ENCODE peak calls at places on chromosomes 5 and 9, in ten cellular contexts. N is A549, E is GM20000, T is fibroblast of lung, K is AG04449, L is GM10248, A is lung, X is neural crest cell, Q is AG09319, C is fibroblast of the aortic adventitia. U is an unnamed sample.

GRCh38 chr9:89880161-89880560 is 275.3 kb downstream of the GADD45G start:
- DNase-seq in N (no peak), E (no peak), Q (no peak), C (no peak), A (no peak), X (no peak), K (no peak), L (no peak), T (no peak), U (no peak)

GRCh38 chr9:20557890-20558608 is 64.2 kb downstream of the MLLT3 start:
- DNase-seq in L (no peak), N (no peak), K (no peak), E (no peak), X (no peak), C (no peak), A (no peak), Q (no peak), T (no peak), U (no peak)

GRCh38 chr5:142869883-142870282 is 99.7 kb downstream of the ARHGAP26 start:
- DNase-seq in E (no peak), L (no peak), C (no peak), N (no peak), K (no peak), X (no peak), Q (no peak), A (no peak), T (no peak), U (no peak)

GRCh38 chr9:34374905-34375552 is 1.7 kb downstream of the MYORG start:
- DNase-seq in A (no peak), L (no peak), T (no peak), C (no peak), E (no peak), N (peak), Q (no peak), K (no peak), X (no peak), U (no peak)

GRCh38 chr9:110655723-110656641 is 12.6 kb upstream of the MUSK start:
- DNase-seq in E (no peak), T (no peak), L (no peak), X (no peak), N (no peak), K (peak), Q (peak), C (peak), A (peak), U (no peak)

GRCh38 chr9:15475923-15476536 is 34.7 kb downstream of the PSIP1 start:
- DNase-seq in C (no peak), T (no peak), L (no peak), K (no peak), Q (no peak), N (no peak), E (no peak), X (no peak), A (no peak), U (no peak)

GRCh38 chr5:145834554-145834916 is 607 bp downstream of the PRELID2 start:
- DNase-seq in N (no peak), A (no peak), C (no peak), E (no peak), X (no peak), T (peak), K (no peak), L (no peak), Q (no peak), U (no peak)

GRCh38 chr5:3004361-3005080 is 253.0 kb upstream of the IRX2 start:
- DNase-seq in X (no peak), N (no peak), T (no peak), Q (no peak), L (no peak), A (no peak), E (no peak), C (no peak), K (no peak), U (no peak)

GRCh38 chr5:175052351-175052750 is 328.0 kb downstream of the MSX2 start:
- DNase-seq in C (no peak), N (no peak), K (no peak), X (no peak), A (no peak), Q (no peak), T (no peak), E (no peak), L (no peak), U (no peak)

DNA sequence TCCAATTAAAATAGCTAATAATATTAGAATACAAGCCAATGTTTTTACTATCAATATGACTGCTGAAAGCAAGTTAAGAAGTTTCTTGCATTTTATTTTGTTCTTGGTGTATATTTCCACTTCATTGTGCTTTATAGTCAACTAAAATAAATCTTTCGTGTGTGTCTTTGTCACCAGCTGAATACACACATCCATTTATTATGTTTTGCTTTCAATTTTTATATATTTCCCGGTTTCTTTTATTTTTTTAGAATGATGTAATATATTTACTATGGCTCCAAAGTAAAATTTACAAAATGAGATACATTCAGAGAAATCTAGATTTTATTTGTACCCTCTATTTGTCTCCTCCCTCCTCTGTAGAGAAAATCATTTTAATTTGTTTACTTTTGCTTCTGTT is 495.9 kb upstream of the PAPPA start:
- DNase-seq in L (no peak), K (no peak), N (no peak), Q (no peak), E (no peak), X (no peak), C (no peak), T (no peak), A (no peak), U (no peak)
- TF ChIP-seq CTCF in L (no peak), K (no peak), N (no peak), Q (no peak), E (no peak), X (no peak), C (no peak), T (no peak), A (no peak), U (no peak)

GRCh38 chr5:43729846-43730478 is 127.0 kb downstream of the NNT start:
- DNase-seq in K (no peak), L (no peak), A (no peak), T (peak), Q (peak), X (no peak), C (peak), N (peak), E (peak), U (no peak)
- TF ChIP-seq CTCF in K (peak), L (peak), A (no peak), T (peak), Q (peak), X (peak), C (peak), N (peak), E (peak), U (peak)

GRCh38 chr9:122213102-122213588 is 15.6 kb downstream of the LHX6 start:
- DNase-seq in L (no peak), C (no peak), Q (no peak), A (no peak), X (no peak), E (no peak), T (no peak), K (no peak), N (no peak), U (no peak)

GRCh38 chr9:122212473-122213004 is 16.2 kb downstream of the LHX6 start:
- DNase-seq in X (no peak), N (no peak), K (no peak), T (no peak), L (no peak), E (no peak), C (no peak), Q (no peak), A (no peak), U (no peak)

GRCh38 chr9:122206118-122207046 is 22.4 kb downstream of the LHX6 start:
- DNase-seq in N (no peak), Q (peak), A (no peak), T (peak), L (no peak), C (peak), K (peak), X (no peak), E (no peak), U (no peak)

GRCh38 chr9:122205176-122205575 is 23.6 kb downstream of the LHX6 start:
- DNase-seq in C (no peak), Q (no peak), L (no peak), E (no peak), X (no peak), A (no peak), T (no peak), N (no peak), K (no peak), U (no peak)

DNA sequence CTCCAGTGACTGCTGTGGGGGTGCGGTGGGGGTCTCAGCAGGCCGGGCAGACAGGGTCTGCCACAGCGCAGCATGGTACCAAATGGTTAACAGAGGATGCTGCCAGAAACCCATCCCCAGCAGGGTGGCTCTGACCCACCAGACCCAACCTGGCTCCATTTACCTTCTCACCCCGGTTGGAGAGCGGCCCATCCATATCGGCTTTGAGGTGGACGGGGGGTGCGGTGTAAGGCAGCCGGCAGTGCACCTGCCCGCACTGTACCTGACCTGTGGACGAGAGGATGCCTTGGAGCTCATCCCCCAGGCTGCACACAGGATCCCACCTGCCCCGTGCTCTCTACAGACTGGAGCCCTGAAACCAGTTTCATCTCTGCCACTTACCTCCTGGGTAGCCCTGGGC is 19.3 kb downstream of the LHX6 start:
- DNase-seq in X (no peak), C (no peak), Q (no peak), E (no peak), L (no peak), T (no peak), A (no peak), K (no peak), N (no peak), U (no peak)
- TF ChIP-seq CTCF in X (no peak), C (no peak), Q (no peak), E (no peak), L (no peak), T (no peak), A (no peak), K (no peak), N (no peak), U (no peak)

GRCh38 chr9:23117621-23118020 is 671.0 kb downstream of the DMRTA1 start:
- DNase-seq in Q (no peak), C (peak), A (no peak), X (no peak), T (peak), K (peak), E (no peak), L (no peak), N (no peak), U (no peak)

GRCh38 chr9:23120630-23121029 is 674.0 kb downstream of the DMRTA1 start:
- DNase-seq in A (no peak), E (no peak), K (no peak), X (no peak), T (no peak), L (no peak), C (no peak), Q (no peak), N (no peak), U (no peak)

DNA sequence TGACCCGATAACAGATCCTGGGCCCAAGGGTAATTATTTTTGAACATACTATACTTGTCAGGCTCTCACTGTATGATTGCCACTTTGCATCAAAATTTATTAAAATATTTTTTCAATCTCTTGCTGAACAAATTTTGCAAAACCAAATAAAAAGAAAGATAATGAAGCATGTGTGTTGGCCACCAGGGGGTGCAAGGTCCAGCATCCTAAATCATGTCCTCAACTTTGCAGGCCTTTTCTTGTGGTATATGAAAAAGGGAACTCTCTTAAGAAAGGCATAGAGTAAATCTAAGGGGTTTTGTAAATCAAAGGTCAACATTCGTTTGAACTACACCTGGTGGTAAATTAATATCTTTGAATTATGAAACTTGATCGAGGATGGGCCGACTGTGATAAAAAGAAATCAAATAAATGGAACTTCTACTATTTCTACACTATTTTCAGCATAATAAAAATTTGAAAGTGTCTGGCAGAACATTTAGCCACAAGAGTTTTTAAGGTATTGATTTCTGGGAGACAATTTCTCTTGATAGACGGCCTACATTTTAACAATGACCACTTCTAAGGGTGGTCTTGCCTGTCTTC is 676.5 kb downstream of the DMRTA1 start:
- DNase-seq in E (no peak), L (no peak), N (peak), K (no peak), C (peak), X (peak), Q (no peak), A (no peak), T (peak), U (peak)
- TF ChIP-seq CTCF in E (peak), L (peak), N (peak), K (peak), C (peak), X (peak), Q (peak), A (no peak), T (peak), U (peak)

GRCh38 chr5:110631236-110631635 is 95.2 kb downstream of the TMEM232 start:
- DNase-seq in C (no peak), K (no peak), T (no peak), E (no peak), N (no peak), L (no peak), A (no peak), X (no peak), Q (no peak), U (no peak)

GRCh38 chr5:110630350-110630749 is 96.1 kb downstream of the TMEM232 start:
- DNase-seq in C (no peak), L (no peak), Q (no peak), X (no peak), T (no peak), K (no peak), A (no peak), N (no peak), E (no peak), U (no peak)

GRCh38 chr5:110623875-110624274 is 102.6 kb downstream of the TMEM232 start:
- DNase-seq in L (no peak), C (peak), N (no peak), T (peak), Q (no peak), X (no peak), K (no peak), E (no peak), A (no peak), U (no peak)

GRCh38 chr5:110625376-110625999 is 101.0 kb downstream of the TMEM232 start:
- DNase-seq in A (no peak), T (peak), N (peak), E (peak), C (peak), Q (peak), L (no peak), X (no peak), K (no peak), U (no peak)
- TF ChIP-seq CTCF in A (no peak), T (peak), N (no peak), E (no peak), C (peak), Q (peak), L (peak), X (peak), K (peak), U (peak)

GRCh38 chr9:95336281-95336680 is 18.8 kb upstream of the FANCC start:
- DNase-seq in E (no peak), A (no peak), T (no peak), K (no peak), X (peak), Q (no peak), L (no peak), N (peak), C (peak), U (peak)
- TF ChIP-seq CTCF in E (peak), A (no peak), T (peak), K (peak), X (peak), Q (peak), L (peak), N (peak), C (peak), U (peak)

GRCh38 chr9:119369670-119370366 is 583 bp upstream of the BRINP1 start:
- DNase-seq in Q (no peak), X (no peak), C (no peak), A (no peak), L (no peak), T (no peak), K (no peak), N (no peak), E (no peak), U (no peak)

GRCh38 chr9:119368681-119369581 is at the start of gene BRINP1:
- DNase-seq in T (peak), L (no peak), A (no peak), X (peak), C (peak), Q (no peak), N (peak), K (no peak), E (no peak), U (peak)

GRCh38 chr9:119368179-119368578 is 1.1 kb downstream of the BRINP1 start:
- DNase-seq in C (no peak), Q (no peak), K (no peak), E (no peak), L (no peak), X (no peak), A (no peak), T (no peak), N (no peak), U (no peak)

GRCh38 chr9:119366909-119367690 is 2.1 kb downstream of the BRINP1 start:
- DNase-seq in Q (no peak), N (no peak), C (no peak), X (no peak), K (no peak), E (no peak), T (no peak), L (no peak), A (no peak), U (no peak)

GRCh38 chr9:119365291-119366027 is 3.8 kb downstream of the BRINP1 start:
- DNase-seq in A (no peak), Q (no peak), L (no peak), N (peak), E (peak), T (peak), K (no peak), X (peak), C (peak), U (peak)
- TF ChIP-seq CTCF in A (no peak), Q (peak), L (peak), N (peak), E (peak), T (peak), K (no peak), X (peak), C (peak), U (no peak)